ENCODE peak calls at places on chromosomes 13 and 19, in seven cellular contexts. L is uterus, Z is heart right ventricle, U is tibial nerve, E is upper lobe of left lung, T is RWPE2, D is endodermal cell. Y is an unnamed sample. For H3K9me3, the result is how much of the 10 kb centered on the place peaks cover.

GRCh38 chr19:48421548-48421947 is 24.2 kb upstream of the GRWD1 start:
- DNase-seq in D (no peak), U (peak), T (no peak), E (peak), L (no peak), Z (no peak), Y (no peak)

GRCh38 chr13:48818495-48818961 is 157.2 kb upstream of the FNDC3A start:
- DNase-seq in T (no peak), E (no peak), L (no peak), Z (no peak), D (no peak), U (no peak), Y (no peak)

GRCh38 chr19:12872941-12873890 is 8.0 kb downstream of the DNASE2 start:
- DNase-seq in Z (peak), E (no peak), L (no peak), D (peak), T (no peak), U (no peak), Y (peak)

GRCh38 chr13:106156468-106156867 is 379.0 kb downstream of the EFNB2 start:
- DNase-seq in T (peak), Z (no peak), E (no peak), L (peak), U (no peak), D (no peak), Y (no peak)

GRCh38 chr13:112623051-112623711 is 35.2 kb upstream of the TUBGCP3 start:
- DNase-seq in L (no peak), E (peak), T (no peak), Z (no peak), U (no peak), D (no peak), Y (no peak)

GRCh38 chr19:5397804-5398692 is 57.2 kb upstream of the ZNRF4 start:
- DNase-seq in Z (no peak), T (no peak), D (peak), L (no peak), U (no peak), E (no peak), Y (no peak)

GRCh38 chr13:39110518-39111097 is 72.4 kb downstream of the NHLRC3 start:
- DNase-seq in D (no peak), T (no peak), Z (no peak), E (no peak), L (no peak), U (no peak), Y (no peak)

GRCh38 chr19:5966215-5966614 is 11.7 kb downstream of the RANBP3 start:
- DNase-seq in Z (no peak), U (no peak), T (no peak), E (no peak), L (peak), D (no peak), Y (peak)

GRCh38 chr19:41064974-41065569 is 23.2 kb upstream of the CYP2A13 start:
- DNase-seq in E (no peak), Z (no peak), L (no peak), T (no peak), D (peak), U (no peak), Y (no peak)

GRCh38 chr13:29067306-29067945 is 247.3 kb downstream of the MTUS2 start:
- DNase-seq in D (no peak), L (no peak), U (no peak), Z (no peak), T (no peak), E (no peak), Y (no peak)

GRCh38 chr19:7904074-7905020 is 670 bp downstream of the MAP2K7 start:
- DNase-seq in Z (no peak), U (no peak), L (peak), D (peak), E (peak), T (peak), Y (no peak)

GRCh38 chr13:47110141-47110540 is 213.3 kb upstream of the HTR2A start:
- DNase-seq in Z (no peak), U (no peak), T (no peak), D (no peak), L (no peak), E (no peak), Y (no peak)

GRCh38 chr19:8020681-8021080 is 15.2 kb upstream of the ELAVL1 start:
- DNase-seq in D (no peak), T (no peak), Z (no peak), U (no peak), L (no peak), E (no peak), Y (no peak)

GRCh38 chr19:11849264-11849615 is 714 bp downstream of the ZNF439 start:
- DNase-seq in Z (no peak), D (no peak), L (no peak), T (no peak), E (no peak), U (no peak), Y (no peak)

GRCh38 chr13:94646904-94647303 is 45.2 kb downstream of the GPR180 start:
- DNase-seq in E (no peak), D (no peak), U (no peak), T (no peak), L (no peak), Z (no peak), Y (no peak)

GRCh38 chr13:95524270-95524901 is 28.1 kb upstream of the CLDN10 start:
- DNase-seq in T (no peak), D (no peak), Z (no peak), U (no peak), L (no peak), E (no peak), Y (no peak)

GRCh38 chr13:81048026-81048461 is 707.1 kb upstream of the SPRY2 start:
- DNase-seq in Z (no peak), T (no peak), D (no peak), U (no peak), E (no peak), L (no peak), Y (no peak)

GRCh38 chr19:48751835-48752510 is 468 bp downstream of the FUT1 start:
- DNase-seq in Z (no peak), D (no peak), L (no peak), E (no peak), T (no peak), U (no peak), Y (no peak)

GRCh38 chr13:25237083-25237482 is 50.2 kb downstream of the MTMR6 start:
- DNase-seq in E (no peak), T (no peak), D (no peak), U (no peak), Z (no peak), L (no peak), Y (no peak)

GRCh38 chr19:15595069-15595468 is 19.9 kb upstream of the CYP4F8 start:
- DNase-seq in T (no peak), E (no peak), D (no peak), Z (no peak), L (no peak), U (no peak), Y (no peak)
- H3K9me3 ChIP-seq in T (under half), E (under half), D (under half), Z (under half), L (under half), U (under half), Y (under half)

GRCh38 chr19:58053480-58054156 is 5.5 kb upstream of the ZNF135 start:
- DNase-seq in E (peak), L (no peak), U (no peak), D (no peak), Z (no peak), T (no peak), Y (no peak)

GRCh38 chr19:58056861-58057260 is 2.2 kb upstream of the ZNF135 start:
- DNase-seq in U (no peak), Z (no peak), T (no peak), D (no peak), L (no peak), E (no peak), Y (no peak)

GRCh38 chr19:58056261-58056660 is 2.8 kb upstream of the ZNF135 start:
- DNase-seq in E (no peak), T (no peak), D (no peak), Z (no peak), L (no peak), U (no peak), Y (no peak)

GRCh38 chr19:58054792-58055482 is 4.1 kb upstream of the ZNF135 start:
- DNase-seq in Z (peak), U (no peak), E (no peak), L (peak), T (no peak), D (peak), Y (peak)

GRCh38 chr19:58055483-58055874 is 3.6 kb upstream of the ZNF135 start:
- DNase-seq in Z (no peak), T (no peak), D (no peak), L (no peak), U (no peak), E (no peak), Y (no peak)
- H3K9me3 ChIP-seq in Z (half or more), T (under half), D (under half), L (under half), U (under half), E (under half), Y (under half)

DNA sequence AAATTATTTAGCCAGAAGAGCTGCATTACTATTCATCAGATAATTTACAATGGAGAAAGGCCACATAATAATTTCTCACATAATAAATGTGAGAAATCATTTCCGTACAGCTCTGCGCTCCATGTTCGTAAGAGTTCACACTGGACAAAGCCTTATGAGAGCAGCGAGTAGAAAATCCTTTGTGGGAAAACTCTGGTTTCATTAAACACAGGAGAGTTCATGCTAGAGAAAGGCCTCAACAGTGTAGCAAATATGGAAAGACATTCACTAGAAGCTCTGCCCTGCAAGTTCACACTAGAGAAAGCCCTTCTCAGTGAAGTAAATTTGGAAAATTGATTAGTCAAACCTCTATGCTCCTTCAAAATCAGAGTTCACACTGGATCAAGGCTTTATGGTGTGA is 8.4 kb downstream of the ZNF776 start:
- DNase-seq in U (no peak), Z (no peak), T (no peak), D (no peak), L (no peak), E (no peak), Y (no peak)
- H3K9me3 ChIP-seq in U (under half), Z (half or more), T (under half), D (under half), L (half or more), E (half or more), Y (half or more)

GRCh38 chr19:31470229-31470939 is 121.1 kb upstream of the TSHZ3 start:
- DNase-seq in D (no peak), Z (no peak), E (no peak), U (no peak), L (no peak), T (no peak), Y (no peak)
- H3K9me3 ChIP-seq in D (under half), Z (under half), E (under half), U (under half), L (under half), T (under half), Y (under half)

DNA sequence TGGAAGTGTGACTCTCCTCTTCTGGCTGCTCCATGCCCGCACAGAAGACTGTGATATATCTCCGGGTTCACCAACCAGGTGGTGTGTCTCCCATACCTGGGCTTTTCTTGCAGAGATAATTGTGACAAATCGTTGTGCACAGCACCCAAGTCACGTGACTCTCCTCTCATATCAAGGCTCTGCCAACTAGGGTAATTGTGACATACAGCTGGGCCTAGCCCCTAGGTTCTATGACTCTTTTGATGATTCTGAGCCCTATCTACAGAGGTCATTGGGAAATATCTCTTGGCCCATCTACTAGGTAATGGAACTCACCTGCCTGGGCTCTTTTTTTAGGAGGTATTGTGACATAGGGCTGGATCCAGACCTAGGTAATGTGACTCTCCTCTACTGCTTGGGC is 89.8 kb downstream of the ZNF429 start:
- DNase-seq in Z (no peak), D (no peak), L (no peak), U (no peak), E (no peak), T (no peak), Y (peak)
- H3K9me3 ChIP-seq in Z (under half), D (under half), L (under half), U (under half), E (under half), T (under half), Y (under half)

GRCh38 chr19:33878912-33879810 is 82.5 kb downstream of the KCTD15 start:
- DNase-seq in T (no peak), L (no peak), E (no peak), Z (no peak), D (no peak), U (no peak), Y (no peak)

GRCh38 chr19:33888665-33889064 is 92.0 kb downstream of the KCTD15 start:
- DNase-seq in D (no peak), E (no peak), L (no peak), T (no peak), U (no peak), Z (no peak), Y (no peak)

GRCh38 chr19:33887891-33888290 is 91.2 kb downstream of the KCTD15 start:
- DNase-seq in L (no peak), D (no peak), U (no peak), T (no peak), E (peak), Z (no peak), Y (peak)

GRCh38 chr19:33879818-33880575 is 83.3 kb downstream of the KCTD15 start:
- DNase-seq in E (peak), U (no peak), T (no peak), Z (peak), D (peak), L (no peak), Y (peak)

DNA sequence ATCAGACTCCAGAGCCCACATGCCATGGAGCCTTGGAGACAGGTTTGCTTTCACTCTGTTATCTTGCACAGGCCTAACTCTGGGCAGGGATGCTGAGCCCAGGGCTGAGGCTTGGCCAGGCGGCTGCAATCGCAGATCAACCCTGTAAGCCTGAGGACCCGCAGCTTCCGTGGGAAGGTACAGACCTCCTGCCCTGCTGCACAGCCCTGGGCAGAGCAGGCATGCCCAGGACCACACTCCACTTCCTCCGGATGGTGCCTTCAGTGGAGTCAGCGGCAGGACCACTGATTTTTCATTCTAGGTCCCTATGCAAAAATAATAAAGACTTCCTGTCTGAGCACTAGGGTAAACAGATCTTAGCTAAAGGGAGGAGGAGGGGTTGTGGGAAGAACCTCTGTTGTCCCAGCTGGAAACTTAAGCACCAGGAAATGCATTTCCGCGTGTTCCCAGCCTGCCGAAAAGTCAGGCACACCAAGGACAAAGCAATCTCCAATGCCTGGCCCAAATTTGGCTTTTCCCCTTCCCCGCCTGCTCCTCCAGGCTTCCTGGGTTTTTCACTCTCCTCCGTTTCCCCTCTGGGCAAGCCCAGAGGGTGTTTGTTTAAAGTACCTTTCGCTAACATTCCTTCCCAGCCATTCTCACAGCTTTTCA is 87.3 kb downstream of the KCTD15 start:
- DNase-seq in D (peak), Z (peak), U (no peak), E (no peak), T (no peak), L (no peak), Y (peak)
- H3K9me3 ChIP-seq in D (under half), Z (under half), U (under half), E (under half), T (under half), L (under half), Y (under half)

GRCh38 chr19:23351806-23352205 is 43.5 kb downstream of the ZNF91 start:
- DNase-seq in T (no peak), Z (no peak), L (no peak), U (no peak), E (no peak), D (no peak), Y (no peak)

GRCh38 chr19:23343434-23344010 is 51.7 kb downstream of the ZNF91 start:
- DNase-seq in T (no peak), E (no peak), D (no peak), Z (no peak), U (no peak), L (no peak), Y (no peak)

GRCh38 chr19:23345838-23346237 is 49.4 kb downstream of the ZNF91 start:
- DNase-seq in E (no peak), L (no peak), Z (no peak), U (no peak), D (peak), T (no peak), Y (no peak)

DNA sequence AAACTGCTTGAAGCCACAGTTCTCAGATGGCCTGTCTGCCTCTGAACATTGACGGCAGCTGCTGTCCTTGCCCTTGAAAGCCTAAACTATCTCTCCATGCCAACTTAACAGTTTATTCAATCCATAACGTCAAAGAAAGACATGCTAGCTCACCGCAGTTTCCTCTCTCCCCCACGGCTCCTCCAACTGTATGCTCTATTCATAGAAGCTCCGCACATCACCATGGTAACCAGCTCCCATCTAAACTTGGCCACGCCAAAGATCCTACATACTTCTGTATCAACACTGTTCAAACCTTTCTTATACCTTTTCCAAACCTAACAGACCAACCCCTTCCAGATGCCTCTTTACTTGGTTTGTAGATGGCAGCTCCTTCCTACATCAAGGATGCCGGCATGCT is 48.6 kb downstream of the ZNF91 start:
- DNase-seq in U (no peak), T (no peak), D (no peak), L (no peak), E (no peak), Z (no peak), Y (no peak)
- H3K9me3 ChIP-seq in U (under half), T (under half), D (half or more), L (half or more), E (half or more), Z (half or more), Y (under half)

GRCh38 chr19:15922021-15922420 is 12.3 kb downstream of the CYP4F11 start:
- DNase-seq in U (no peak), E (no peak), T (no peak), Z (no peak), L (no peak), D (no peak), Y (no peak)
- H3K9me3 ChIP-seq in U (under half), E (under half), T (under half), Z (under half), L (under half), D (under half), Y (under half)

GRCh38 chr19:22606212-22606553 is 27.9 kb upstream of the ZNF492 start:
- DNase-seq in E (no peak), T (no peak), U (no peak), Z (no peak), D (no peak), L (no peak), Y (no peak)

GRCh38 chr19:22608441-22608840 is 25.7 kb upstream of the ZNF492 start:
- DNase-seq in U (no peak), D (no peak), L (no peak), E (no peak), Z (no peak), T (no peak), Y (no peak)

GRCh38 chr19:22609630-22610029 is 24.5 kb upstream of the ZNF492 start:
- DNase-seq in E (no peak), U (no peak), Z (no peak), D (no peak), T (no peak), L (no peak), Y (no peak)

GRCh38 chr19:22606954-22607652 is 27.0 kb upstream of the ZNF492 start:
- DNase-seq in D (no peak), Z (no peak), E (no peak), U (no peak), L (no peak), T (no peak), Y (no peak)

DNA sequence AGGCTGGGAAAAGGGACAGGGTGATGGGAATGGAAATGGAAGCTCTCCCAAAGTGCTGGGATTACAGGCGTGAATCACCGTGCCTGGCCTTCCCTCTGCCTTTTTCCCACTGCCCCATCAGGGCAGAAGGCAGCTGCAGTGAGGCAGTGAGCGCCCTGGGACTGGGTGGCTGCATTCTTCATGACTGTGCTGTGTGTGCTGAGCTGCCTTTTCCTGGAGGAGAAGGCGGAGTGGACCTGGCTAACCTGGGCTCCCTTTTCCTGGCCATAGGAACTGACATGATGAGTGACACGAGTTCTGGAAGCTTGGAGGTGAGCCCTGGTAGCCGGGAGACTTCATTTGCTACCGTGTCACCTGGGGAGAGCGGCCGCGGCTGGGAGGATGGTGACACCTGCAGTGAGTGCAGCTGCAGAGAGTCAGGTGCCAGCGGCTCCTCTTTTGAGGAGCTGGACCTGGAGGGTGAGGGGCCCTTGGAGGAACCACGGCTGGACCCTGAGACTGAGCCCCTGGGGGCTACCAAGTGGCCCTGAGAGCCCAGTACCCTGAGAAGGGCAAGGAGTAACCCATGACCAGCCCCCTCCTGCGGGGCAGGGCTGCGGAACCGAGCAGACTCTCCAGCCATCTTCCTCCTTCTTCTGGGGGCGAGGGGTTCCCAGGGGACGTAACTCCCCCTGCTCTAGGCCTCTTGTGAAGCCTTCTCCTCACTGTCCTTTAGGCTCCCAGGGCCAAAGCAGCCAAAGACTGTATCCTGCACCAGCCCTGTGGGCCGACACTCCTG is 26.3 kb upstream of the ZNF492 start:
- DNase-seq in E (no peak), L (no peak), D (no peak), U (no peak), T (no peak), Z (no peak), Y (no peak)
- H3K9me3 ChIP-seq in E (under half), L (under half), D (half or more), U (under half), T (under half), Z (under half), Y (under half)